ENCODE peak calls at places on chromosomes 6 and 20, in five cellular contexts. One of them, this sample, is unnamed.

GRCh38 chr6:154617175-154617574 is 106.7 kb upstream of the CNKSR3 start:
- DNase-seq in choroid plexus epithelial cell: peak
- DNase-seq in activated CD8-positive, alpha-beta memory T cell treated with anti-CD3 and anti-CD28 coated beads for 4 hours: no peak
- DNase-seq in renal cortical epithelial cell: peak
- DNase-seq in mucosa of gallbladder: no peak
- DNase-seq in this sample: peak

GRCh38 chr6:47512872-47513271 is 35.3 kb downstream of the CD2AP start:
- DNase-seq in choroid plexus epithelial cell: no peak
- DNase-seq in activated CD8-positive, alpha-beta memory T cell treated with anti-CD3 and anti-CD28 coated beads for 4 hours: no peak
- DNase-seq in renal cortical epithelial cell: peak
- DNase-seq in mucosa of gallbladder: no peak
- DNase-seq in this sample: no peak

GRCh38 chr6:72534236-72534635 is 87.6 kb upstream of the KCNQ5 start:
- DNase-seq in choroid plexus epithelial cell: no peak
- DNase-seq in activated CD8-positive, alpha-beta memory T cell treated with anti-CD3 and anti-CD28 coated beads for 4 hours: no peak
- DNase-seq in renal cortical epithelial cell: no peak
- DNase-seq in mucosa of gallbladder: no peak
- DNase-seq in this sample: no peak

GRCh38 chr6:95496769-95497426 is 80.4 kb upstream of the MANEA start:
- DNase-seq in choroid plexus epithelial cell: no peak
- DNase-seq in activated CD8-positive, alpha-beta memory T cell treated with anti-CD3 and anti-CD28 coated beads for 4 hours: no peak
- DNase-seq in renal cortical epithelial cell: no peak
- DNase-seq in mucosa of gallbladder: no peak
- DNase-seq in this sample: no peak

GRCh38 chr6:111027219-111027618 is 45.4 kb downstream of the RPF2 start:
- DNase-seq in choroid plexus epithelial cell: no peak
- DNase-seq in activated CD8-positive, alpha-beta memory T cell treated with anti-CD3 and anti-CD28 coated beads for 4 hours: no peak
- DNase-seq in renal cortical epithelial cell: no peak
- DNase-seq in mucosa of gallbladder: no peak
- DNase-seq in this sample: no peak

GRCh38 chr6:13302751-13303667 is 25.3 kb downstream of the TBC1D7 start:
- DNase-seq in choroid plexus epithelial cell: peak
- DNase-seq in activated CD8-positive, alpha-beta memory T cell treated with anti-CD3 and anti-CD28 coated beads for 4 hours: no peak
- DNase-seq in renal cortical epithelial cell: peak
- DNase-seq in mucosa of gallbladder: peak
- DNase-seq in this sample: peak

GRCh38 chr20:37202267-37202943 is 23.1 kb upstream of the MROH8 start:
- DNase-seq in choroid plexus epithelial cell: peak
- DNase-seq in activated CD8-positive, alpha-beta memory T cell treated with anti-CD3 and anti-CD28 coated beads for 4 hours: no peak
- DNase-seq in renal cortical epithelial cell: peak
- DNase-seq in mucosa of gallbladder: peak
- DNase-seq in this sample: peak

GRCh38 chr6:33312361-33313104 is 1.3 kb downstream of the TAPBP start:
- DNase-seq in choroid plexus epithelial cell: peak
- DNase-seq in activated CD8-positive, alpha-beta memory T cell treated with anti-CD3 and anti-CD28 coated beads for 4 hours: peak
- DNase-seq in renal cortical epithelial cell: peak
- DNase-seq in mucosa of gallbladder: peak
- DNase-seq in this sample: peak

GRCh38 chr20:58597021-58597940 is 53.8 kb upstream of the STX16 start:
- DNase-seq in choroid plexus epithelial cell: no peak
- DNase-seq in activated CD8-positive, alpha-beta memory T cell treated with anti-CD3 and anti-CD28 coated beads for 4 hours: no peak
- DNase-seq in renal cortical epithelial cell: no peak
- DNase-seq in mucosa of gallbladder: peak
- DNase-seq in this sample: no peak

GRCh38 chr20:63082308-63082938 is 75.7 kb upstream of the BHLHE23 start:
- DNase-seq in choroid plexus epithelial cell: peak
- DNase-seq in activated CD8-positive, alpha-beta memory T cell treated with anti-CD3 and anti-CD28 coated beads for 4 hours: no peak
- DNase-seq in renal cortical epithelial cell: no peak
- DNase-seq in mucosa of gallbladder: peak
- DNase-seq in this sample: peak

GRCh38 chr6:133388731-133389130 is 147.6 kb downstream of the EYA4 start:
- DNase-seq in choroid plexus epithelial cell: peak
- DNase-seq in activated CD8-positive, alpha-beta memory T cell treated with anti-CD3 and anti-CD28 coated beads for 4 hours: no peak
- DNase-seq in renal cortical epithelial cell: no peak
- DNase-seq in mucosa of gallbladder: no peak
- DNase-seq in this sample: no peak

GRCh38 chr6:98847767-98848538 is 13.6 kb downstream of the POU3F2 start:
- DNase-seq in choroid plexus epithelial cell: no peak
- DNase-seq in activated CD8-positive, alpha-beta memory T cell treated with anti-CD3 and anti-CD28 coated beads for 4 hours: no peak
- DNase-seq in renal cortical epithelial cell: no peak
- DNase-seq in mucosa of gallbladder: no peak
- DNase-seq in this sample: no peak

GRCh38 chr6:854405-855073 is 161.6 kb upstream of the EXOC2 start:
- DNase-seq in choroid plexus epithelial cell: peak
- DNase-seq in activated CD8-positive, alpha-beta memory T cell treated with anti-CD3 and anti-CD28 coated beads for 4 hours: no peak
- DNase-seq in renal cortical epithelial cell: no peak
- DNase-seq in mucosa of gallbladder: no peak
- DNase-seq in this sample: peak

GRCh38 chr6:99241905-99242534 is 107.5 kb downstream of the FAXC start:
- DNase-seq in choroid plexus epithelial cell: peak
- DNase-seq in activated CD8-positive, alpha-beta memory T cell treated with anti-CD3 and anti-CD28 coated beads for 4 hours: no peak
- DNase-seq in renal cortical epithelial cell: peak
- DNase-seq in mucosa of gallbladder: no peak
- DNase-seq in this sample: peak

GRCh38 chr6:43175676-43176422 is 4.8 kb downstream of the SRF start:
- DNase-seq in choroid plexus epithelial cell: no peak
- DNase-seq in activated CD8-positive, alpha-beta memory T cell treated with anti-CD3 and anti-CD28 coated beads for 4 hours: no peak
- DNase-seq in renal cortical epithelial cell: no peak
- DNase-seq in mucosa of gallbladder: no peak
- DNase-seq in this sample: no peak

GRCh38 chr6:52984247-52984646 is 10.8 kb downstream of the GSTA4 start:
- DNase-seq in choroid plexus epithelial cell: peak
- DNase-seq in activated CD8-positive, alpha-beta memory T cell treated with anti-CD3 and anti-CD28 coated beads for 4 hours: no peak
- DNase-seq in renal cortical epithelial cell: peak
- DNase-seq in mucosa of gallbladder: no peak
- DNase-seq in this sample: no peak

GRCh38 chr20:21583486-21584168 is 69.8 kb upstream of the NKX2-2 start:
- DNase-seq in choroid plexus epithelial cell: no peak
- DNase-seq in activated CD8-positive, alpha-beta memory T cell treated with anti-CD3 and anti-CD28 coated beads for 4 hours: no peak
- DNase-seq in renal cortical epithelial cell: no peak
- DNase-seq in mucosa of gallbladder: no peak
- DNase-seq in this sample: no peak

GRCh38 chr6:111600588-111601440 is 4.9 kb downstream of the TRAF3IP2 start:
- DNase-seq in choroid plexus epithelial cell: no peak
- DNase-seq in activated CD8-positive, alpha-beta memory T cell treated with anti-CD3 and anti-CD28 coated beads for 4 hours: no peak
- DNase-seq in renal cortical epithelial cell: peak
- DNase-seq in mucosa of gallbladder: no peak
- DNase-seq in this sample: no peak